ENCODE peak calls at places on chromosomes 7 and 10, in ten cellular contexts. Y is skeletal muscle cell; V is stimulated activated CD4-positive, alpha-beta T cell treated with anti-CD3 and anti-CD28 coated beads, Interleukin-2, amount 100 ng/mL, for 24 hours; O is SK-MEL-5; H is neural crest cell; U is T follicular helper cell; I is SIG-M5; X is NCI-H1417; T is GM12891; Q is keratinocyte. B is an unnamed sample.

GRCh38 chr10:97532935-97533671 is 34.4 kb downstream of the UBTD1 start:
- DNase-seq in T (no peak), Q (no peak), I (no peak), X (peak; percentile 23), O (no peak), Y (no peak), V (no peak), U (no peak), H (no peak), B (no peak)

GRCh38 chr10:82190432-82191260 is 315.7 kb downstream of the NRG3 start:
- DNase-seq in O (peak; percentile 80), H (no peak), V (no peak), U (no peak), Y (no peak), Q (no peak), I (no peak), T (no peak), X (no peak), B (no peak)

GRCh38 chr10:113214331-113214730 is 264.3 kb downstream of the TCF7L2 start:
- DNase-seq in U (no peak), Q (no peak), H (no peak), X (no peak), I (no peak), O (peak; percentile 9), V (no peak), Y (no peak), T (no peak), B (no peak)

GRCh38 chr7:89133357-89133756 is 337.8 kb upstream of the TEX47 start:
- DNase-seq in Y (no peak), T (no peak), X (no peak), H (no peak), O (no peak), I (no peak), U (no peak), Q (no peak), V (no peak), B (no peak)

GRCh38 chr10:79267449-79267848 is 79.8 kb upstream of the PPIF start:
- DNase-seq in H (no peak), X (no peak), O (no peak), Q (no peak), T (no peak), Y (no peak), U (no peak), I (no peak), V (no peak), B (no peak)

GRCh38 chr10:22332116-22332692 is 11.3 kb downstream of the BMI1 start:
- DNase-seq in Q (no peak), X (no peak), U (no peak), H (no peak), Y (no peak), V (no peak), T (no peak), I (no peak), O (no peak), B (no peak)

GRCh38 chr10:69337312-69338132 is 59.2 kb downstream of the HK1 start:
- DNase-seq in U (no peak), V (no peak), H (no peak), T (no peak), Y (peak; percentile 76), Q (no peak), I (peak; percentile 87), O (no peak), X (peak; percentile 79), B (no peak)

GRCh38 chr7:1855396-1856160 is 185.5 kb downstream of the ELFN1 start:
- DNase-seq in O (no peak), X (no peak), V (no peak), U (no peak), H (no peak), I (no peak), Y (no peak), T (no peak), Q (no peak), B (no peak)

GRCh38 chr7:473211-473734 is 46.4 kb downstream of the PDGFA start:
- DNase-seq in T (no peak), O (no peak), V (no peak), H (no peak), U (no peak), Q (no peak), X (no peak), I (no peak), Y (no peak), B (no peak)

GRCh38 chr7:76048668-76048988 is 722 bp downstream of the MDH2 start:
- DNase-seq in I (no peak), X (peak; percentile 73), V (peak; percentile 29), U (no peak), H (no peak), T (peak; percentile 62), Y (no peak), Q (no peak), O (peak; percentile 31), B (peak; percentile 34)

GRCh38 chr10:33276282-33276923 is 58.1 kb downstream of the NRP1 start:
- DNase-seq in T (no peak), X (no peak), V (no peak), O (no peak), I (no peak), U (no peak), H (no peak), Q (no peak), Y (no peak), B (no peak)

GRCh38 chr10:484441-484924 is 205.0 kb downstream of the DIP2C start:
- DNase-seq in X (peak; percentile 65), I (no peak), H (no peak), V (peak; percentile 11), Q (no peak), T (peak; percentile 58), Y (no peak), U (no peak), O (peak; percentile 27), B (peak; percentile 14)

GRCh38 chr10:35259769-35260397 is 76.4 kb upstream of the CCNY start:
- DNase-seq in Q (peak; percentile 72), I (no peak), O (peak; percentile 25), T (no peak), U (no peak), V (no peak), X (no peak), H (no peak), Y (peak; percentile 90), B (no peak)